ENCODE peak calls at places on chromosomes 12 and 14, in nine cellular contexts. I is ovary; E is omental fat pad; U is AG04450; Q is GM03348; T is prostate gland; Y is CD4-positive, CD25-positive, alpha-beta regulatory T cell; C is cardiac muscle cell; N is activated CD4-positive, alpha-beta T cell treated with anti-CD3 and anti-CD28 coated beads, Interleukin-2, amount 50 U/mL, for 48 hours. M is an unnamed sample.

GRCh38 chr14:102220031-102220430 is 80.3 kb downstream of the WDR20 start:
- DNase-seq in Y (peak), I (no peak), E (no peak), Q (no peak), N (peak), U (no peak), T (no peak), C (no peak), M (no peak)

GRCh38 chr12:94152292-94153083 is 4.1 kb downstream of the PLXNC1 start:
- DNase-seq in E (no peak), I (no peak), N (no peak), Q (no peak), Y (no peak), U (no peak), T (no peak), C (no peak), M (no peak)

GRCh38 chr12:94561943-94562411 is 88.4 kb downstream of the TMCC3 start:
- DNase-seq in I (no peak), T (peak), C (no peak), Q (no peak), Y (peak), N (no peak), E (no peak), U (no peak), M (no peak)

GRCh38 chr12:24788886-24789285 is 160.0 kb downstream of the BCAT1 start:
- DNase-seq in Y (no peak), N (no peak), T (no peak), E (no peak), C (peak), Q (no peak), U (no peak), I (no peak), M (no peak)

GRCh38 chr14:62162998-62163589 is 400.9 kb downstream of the SNAPC1 start:
- DNase-seq in U (no peak), Q (peak), T (peak), N (no peak), E (no peak), I (no peak), C (peak), Y (peak), M (peak)

GRCh38 chr14:96231731-96232130 is 24.3 kb upstream of the BDKRB1 start:
- DNase-seq in N (no peak), Y (no peak), Q (no peak), U (no peak), T (no peak), I (no peak), C (no peak), E (no peak), M (no peak)

GRCh38 chr12:79690606-79691298 is at the start of gene PAWR:
- DNase-seq in N (peak), I (peak), U (no peak), Q (peak), C (peak), E (peak), T (peak), Y (peak), M (peak)

GRCh38 chr14:76891436-76891835 is 65.2 kb downstream of the LRRC74A start:
- DNase-seq in C (no peak), I (no peak), T (no peak), Q (no peak), Y (no peak), U (no peak), N (no peak), E (no peak), M (no peak)

GRCh38 chr12:7934153-7934552 is 1.8 kb downstream of the SLC2A3 start:
- DNase-seq in U (no peak), C (no peak), T (no peak), Q (no peak), Y (no peak), N (peak), I (no peak), E (no peak), M (no peak)

GRCh38 chr12:14272954-14273910 is 92.2 kb upstream of the ATF7IP start:
- DNase-seq in C (no peak), Y (peak), N (no peak), E (no peak), U (no peak), I (no peak), Q (no peak), T (peak), M (no peak)

GRCh38 chr12:51382173-51382572 is 9.0 kb downstream of the GALNT6 start:
- DNase-seq in N (no peak), C (no peak), Q (no peak), E (no peak), Y (no peak), I (no peak), U (no peak), T (no peak), M (no peak)

GRCh38 chr14:38171197-38171596 is 36.5 kb upstream of the SSTR1 start:
- DNase-seq in Y (no peak), C (no peak), T (no peak), E (no peak), N (no peak), I (no peak), Q (peak), U (no peak), M (no peak)

GRCh38 chr14:68268719-68269118 is 449.1 kb downstream of the RAD51B start:
- DNase-seq in Y (no peak), I (no peak), Q (peak), N (no peak), E (no peak), U (no peak), T (no peak), C (peak), M (no peak)

GRCh38 chr12:63206908-63207307 is 55.9 kb upstream of the AVPR1A start:
- DNase-seq in I (no peak), U (no peak), Q (no peak), E (no peak), N (no peak), Y (no peak), C (peak), T (peak), M (no peak)

GRCh38 chr14:103544627-103545218 is 15.7 kb downstream of the TRMT61A start:
- DNase-seq in U (no peak), I (peak), Y (no peak), T (no peak), C (no peak), N (no peak), E (no peak), Q (no peak), M (no peak)

GRCh38 chr14:37900582-37900981 is 305.2 kb downstream of the TTC6 start:
- DNase-seq in Q (no peak), E (no peak), Y (no peak), U (no peak), C (no peak), T (no peak), N (no peak), I (no peak), M (no peak)

GRCh38 chr12:54286042-54286931 is 5.8 kb downstream of the HNRNPA1 start:
- DNase-seq in E (no peak), I (no peak), N (no peak), T (peak), Q (no peak), U (no peak), Y (no peak), C (peak), M (peak)

GRCh38 chr12:104555650-104556049 is 98.9 kb downstream of the CHST11 start:
- DNase-seq in T (peak), C (no peak), U (no peak), Y (no peak), E (no peak), Q (no peak), N (no peak), I (no peak), M (no peak)

GRCh38 chr12:41795066-41795465 is 349.6 kb downstream of the GXYLT1 start:
- DNase-seq in Q (no peak), I (no peak), C (peak), Y (no peak), T (no peak), U (no peak), E (no peak), N (no peak), M (no peak)

GRCh38 chr12:94640134-94640928 is 10.0 kb downstream of the TMCC3 start:
- DNase-seq in E (no peak), N (peak), C (peak), Q (no peak), Y (peak), I (no peak), U (no peak), T (no peak), M (no peak)

GRCh38 chr14:90421001-90421580 is 24.3 kb downstream of the CALM1 start:
- DNase-seq in T (no peak), C (no peak), U (no peak), N (no peak), Q (no peak), Y (no peak), I (peak), E (no peak), M (no peak)

GRCh38 chr12:18461738-18462137 is 200.4 kb downstream of the PIK3C2G start:
- DNase-seq in I (no peak), Y (no peak), C (peak), Q (peak), E (no peak), U (no peak), N (no peak), T (no peak), M (no peak)

GRCh38 chr12:113236539-113237354 is 15.5 kb downstream of the TPCN1 start:
- DNase-seq in N (no peak), I (no peak), C (no peak), E (no peak), U (no peak), Y (no peak), T (no peak), Q (no peak), M (no peak)

GRCh38 chr12:125100551-125101434 is 35.6 kb downstream of the AACS start:
- DNase-seq in T (no peak), Y (no peak), C (no peak), E (no peak), N (no peak), Q (no peak), U (no peak), I (no peak), M (no peak)

GRCh38 chr12:5166976-5167375 is 123.3 kb downstream of the KCNA5 start:
- DNase-seq in E (no peak), C (peak), T (no peak), I (no peak), N (no peak), Y (no peak), Q (peak), U (peak), M (no peak)

GRCh38 chr12:69966409-69966808 is 141.4 kb downstream of the MYRFL start:
- DNase-seq in Q (peak), E (no peak), U (no peak), N (no peak), C (peak), I (no peak), Y (no peak), T (no peak), M (no peak)

GRCh38 chr14:31420013-31420318 is 384 bp downstream of the HEATR5A start:
- DNase-seq in Y (no peak), N (peak), I (peak), C (no peak), E (no peak), T (peak), Q (no peak), U (no peak), M (no peak)

GRCh38 chr14:22118894-22119477 is 445.4 kb upstream of the OR4E1 start:
- DNase-seq in E (no peak), C (no peak), T (no peak), Q (no peak), I (no peak), U (peak), Y (no peak), N (no peak), M (no peak)

M was measured in HAP-1.